ENCODE peak calls at places on chromosomes 12 and 14, in eight cellular contexts. J, K, I, H, Y, V, R and N are unnamed samples.

GRCh38 chr14:69625299-69626131 is 14.1 kb downstream of the SUSD6 start:
- DNase-seq in J (peak), K (peak), I (no peak), H (peak), Y (no peak), V (peak), R (peak), N (no peak)

GRCh38 chr12:124998705-124999104 is 5.3 kb downstream of the BRI3BP start:
- DNase-seq in J (no peak), K (no peak), I (no peak), H (no peak), Y (no peak), V (no peak), R (no peak), N (no peak)

GRCh38 chr14:62546862-62547474 is 498.3 kb downstream of the KCNH5 start:
- DNase-seq in J (no peak), K (no peak), I (no peak), H (no peak), Y (no peak), V (no peak), R (no peak), N (no peak)

GRCh38 chr12:50188875-50189575 is 21.9 kb upstream of the CERS5 start:
- DNase-seq in J (no peak), K (no peak), I (no peak), H (no peak), Y (no peak), V (peak), R (no peak), N (no peak)

GRCh38 chr12:15423629-15424028 is 101.3 kb downstream of the PTPRO start:
- DNase-seq in J (no peak), K (no peak), I (peak), H (no peak), Y (no peak), V (no peak), R (peak), N (no peak)

GRCh38 chr12:30753233-30753632 is 1.5 kb downstream of the CAPRIN2 start:
- DNase-seq in J (no peak), K (no peak), I (no peak), H (peak), Y (peak), V (peak), R (peak), N (no peak)

GRCh38 chr14:96239759-96240158 is 16.3 kb upstream of the BDKRB1 start:
- DNase-seq in J (no peak), K (no peak), I (no peak), H (no peak), Y (no peak), V (no peak), R (no peak), N (no peak)

GRCh38 chr12:132070298-132070697 is 73.8 kb downstream of the DDX51 start:
- DNase-seq in J (no peak), K (no peak), I (no peak), H (no peak), Y (no peak), V (no peak), R (no peak), N (no peak)

GRCh38 chr12:52084491-52085231 is 5.2 kb downstream of the SMIM41 start:
- DNase-seq in J (no peak), K (no peak), I (no peak), H (no peak), Y (no peak), V (no peak), R (no peak), N (no peak)

GRCh38 chr12:100166232-100166631 is 23.6 kb upstream of the BLTP3B start:
- DNase-seq in J (no peak), K (no peak), I (no peak), H (no peak), Y (no peak), V (no peak), R (no peak), N (no peak)

GRCh38 chr12:47556219-47556618 is 149.6 kb downstream of the RPAP3 start:
- DNase-seq in J (no peak), K (no peak), I (no peak), H (no peak), Y (no peak), V (no peak), R (no peak), N (no peak)

GRCh38 chr14:32706672-32707071 is 232.0 kb upstream of the NPAS3 start:
- DNase-seq in J (no peak), K (no peak), I (no peak), H (no peak), Y (no peak), V (no peak), R (no peak), N (no peak)

GRCh38 chr12:39443704-39444234 is 849 bp upstream of the KIF21A start:
- DNase-seq in J (no peak), K (no peak), I (no peak), H (no peak), Y (peak), V (no peak), R (peak), N (no peak)

GRCh38 chr12:46342562-46343033 is 30.0 kb downstream of the SLC38A2 start:
- DNase-seq in J (peak), K (no peak), I (no peak), H (peak), Y (peak), V (peak), R (peak), N (peak)

GRCh38 chr12:52126050-52126604 is 46.6 kb downstream of the SMIM41 start:
- DNase-seq in J (no peak), K (no peak), I (no peak), H (no peak), Y (no peak), V (no peak), R (no peak), N (no peak)

GRCh38 chr12:120677765-120678473 is 9.0 kb upstream of the MLEC start:
- DNase-seq in J (no peak), K (no peak), I (no peak), H (no peak), Y (no peak), V (peak), R (peak), N (no peak)

GRCh38 chr12:124319368-124320050 is 24.6 kb downstream of the RFLNA start:
- DNase-seq in J (no peak), K (no peak), I (no peak), H (no peak), Y (no peak), V (no peak), R (no peak), N (no peak)

GRCh38 chr14:68786491-68787234 is 6.2 kb downstream of the ZFP36L1 start:
- DNase-seq in J (peak), K (no peak), I (no peak), H (no peak), Y (peak), V (no peak), R (peak), N (no peak)

GRCh38 chr12:116955382-116956021 is 44.8 kb downstream of the FBXW8 start:
- DNase-seq in J (peak), K (no peak), I (no peak), H (no peak), Y (no peak), V (no peak), R (no peak), N (no peak)

GRCh38 chr12:95088339-95088738 is 14.9 kb upstream of the NR2C1 start:
- DNase-seq in J (no peak), K (no peak), I (no peak), H (no peak), Y (no peak), V (no peak), R (no peak), N (no peak)

GRCh38 chr12:69516950-69517349 is 46.8 kb downstream of the FRS2 start:
- DNase-seq in J (no peak), K (no peak), I (no peak), H (no peak), Y (no peak), V (no peak), R (no peak), N (no peak)

GRCh38 chr12:106110626-106111300 is 28.0 kb downstream of the NUAK1 start:
- DNase-seq in J (no peak), K (no peak), I (no peak), H (no peak), Y (no peak), V (no peak), R (no peak), N (no peak)

GRCh38 chr14:61451491-61451890 is 130.1 kb downstream of the PRKCH start:
- DNase-seq in J (no peak), K (no peak), I (no peak), H (no peak), Y (peak), V (no peak), R (no peak), N (no peak)

GRCh38 chr14:90540437-90540836 is 143.6 kb downstream of the CALM1 start:
- DNase-seq in J (no peak), K (no peak), I (no peak), H (no peak), Y (no peak), V (no peak), R (no peak), N (no peak)

GRCh38 chr12:66131067-66131688 is 628 bp upstream of the LLPH start:
- DNase-seq in J (no peak), K (no peak), I (no peak), H (no peak), Y (no peak), V (no peak), R (no peak), N (no peak)

GRCh38 chr14:99879401-99880295 is 86.4 kb downstream of the EML1 start:
- DNase-seq in J (no peak), K (no peak), I (peak), H (no peak), Y (no peak), V (no peak), R (peak), N (no peak)

GRCh38 chr12:13094349-13094748 is 9.1 kb downstream of the GSG1 start:
- DNase-seq in J (peak), K (no peak), I (no peak), H (no peak), Y (no peak), V (no peak), R (peak), N (no peak)

GRCh38 chr12:6375269-6376078 is at the start of gene SCNN1A:
- DNase-seq in J (peak), K (no peak), I (no peak), H (no peak), Y (peak), V (no peak), R (no peak), N (no peak)

GRCh38 chr14:39615352-39615751 is 183.1 kb upstream of the FBXO33 start:
- DNase-seq in J (no peak), K (no peak), I (no peak), H (no peak), Y (no peak), V (no peak), R (no peak), N (no peak)

GRCh38 chr12:54998958-54999510 is 14.5 kb upstream of the TESPA1 start:
- DNase-seq in J (no peak), K (no peak), I (no peak), H (no peak), Y (no peak), V (no peak), R (no peak), N (no peak)

GRCh38 chr14:30551460-30551859 is 7.5 kb upstream of the G2E3 start:
- DNase-seq in J (no peak), K (no peak), I (no peak), H (no peak), Y (no peak), V (no peak), R (no peak), N (no peak)

GRCh38 chr12:43805149-43805856 is 814 bp downstream of the TWF1 start:
- DNase-seq in J (peak), K (no peak), I (no peak), H (no peak), Y (peak), V (no peak), R (no peak), N (no peak)

GRCh38 chr12:77796775-77797174 is 33.9 kb upstream of the NAV3 start:
- DNase-seq in J (no peak), K (no peak), I (no peak), H (no peak), Y (no peak), V (no peak), R (peak), N (peak)